ENCODE peak calls at places on chromosome 10, in nine cellular contexts. K is effector memory CD8-positive, alpha-beta T cell; L is AG08396; Q is fibroblast of the aortic adventitia; W is cardiac fibroblast; X is heart right ventricle; C is EL; P is cerebellar cortex; F is chondrocyte. U is an unnamed sample.

GRCh38 chr10:127756264-127756663 is 19.3 kb downstream of the FOXI2 start:
- DNase-seq in F (no peak), W (no peak), P (no peak), Q (no peak), X (no peak), C (no peak), K (no peak), L (no peak), U (no peak)

GRCh38 chr10:66747451-66747850 is 178.4 kb upstream of the LRRTM3 start:
- DNase-seq in X (no peak), W (peak; percentile 92), K (no peak), P (no peak), C (peak; percentile 92), Q (peak; percentile 82), L (peak; percentile 3), F (no peak), U (peak; percentile 60)

GRCh38 chr10:22003111-22003963 is at the start of gene DNAJC1:
- DNase-seq in X (peak; percentile 99), K (peak; percentile 99), L (peak; percentile 96), Q (peak; percentile 90), F (peak; percentile 99), P (peak; percentile 96), W (peak; percentile 94), C (peak; percentile 94), U (peak; percentile 91)

GRCh38 chr10:73763343-73763742 is 18.5 kb upstream of the CHCHD1 start:
- DNase-seq in C (no peak), W (no peak), L (no peak), P (no peak), K (peak; percentile 55), Q (no peak), F (no peak), X (no peak), U (no peak)

GRCh38 chr10:132654708-132655661 is 117.4 kb downstream of the INPP5A start:
- DNase-seq in K (peak; percentile 39), P (peak; percentile 72), W (peak; percentile 67), Q (peak; percentile 64), L (peak; percentile 93), F (no peak), X (peak; percentile 61), C (peak; percentile 56), U (peak; percentile 24)

GRCh38 chr10:13338337-13339128 is 9.6 kb downstream of the SEPHS1 start:
- DNase-seq in Q (peak; percentile 83), K (no peak), X (no peak), L (no peak), C (peak; percentile 25), F (no peak), P (peak; percentile 34), W (no peak), U (peak; percentile 36)

GRCh38 chr10:24305551-24306506 is 96.9 kb downstream of the KIAA1217 start:
- DNase-seq in K (no peak), P (no peak), F (no peak), Q (peak; percentile 51), W (peak; percentile 79), C (peak; percentile 10), L (no peak), X (no peak), U (no peak)

GRCh38 chr10:11587860-11588259 is 23.6 kb downstream of the USP6NL start:
- DNase-seq in L (no peak), C (no peak), K (no peak), Q (no peak), F (no peak), X (no peak), W (no peak), P (no peak), U (no peak)

GRCh38 chr10:69649771-69650550 is 19.9 kb downstream of the FAM241B start:
- DNase-seq in X (no peak), L (no peak), C (no peak), K (no peak), F (peak; percentile 48), W (no peak), Q (no peak), P (no peak), U (no peak)

GRCh38 chr10:9209105-9209798 is 1154.8 kb downstream of the GATA3 start:
- DNase-seq in P (peak; percentile 75), F (no peak), K (peak; percentile 59), Q (peak; percentile 72), L (peak; percentile 43), C (peak; percentile 54), W (peak; percentile 77), X (peak; percentile 44), U (peak; percentile 33)

GRCh38 chr10:86644412-86645110 is 9.8 kb upstream of the OPN4 start:
- DNase-seq in L (no peak), K (no peak), P (peak; percentile 12), Q (peak; percentile 23), F (no peak), C (peak; percentile 60), X (no peak), W (peak; percentile 29), U (no peak)

GRCh38 chr10:91185239-91185875 is 35.1 kb upstream of the PCGF5 start:
- DNase-seq in C (peak; percentile 92), K (no peak), X (no peak), W (peak; percentile 85), L (peak; percentile 68), Q (peak; percentile 51), F (no peak), P (no peak), U (no peak)

GRCh38 chr10:47371629-47372485 is 12.2 kb downstream of the ZNF488 start:
- DNase-seq in L (no peak), W (no peak), X (no peak), F (peak; percentile 30), P (no peak), C (no peak), K (no peak), Q (no peak), U (no peak)

GRCh38 chr10:79313320-79313719 is 33.9 kb upstream of the PPIF start:
- DNase-seq in F (peak; percentile 47), X (no peak), Q (no peak), W (no peak), P (no peak), K (no peak), C (no peak), L (no peak), U (no peak)

GRCh38 chr10:43024942-43025700 is 51.7 kb upstream of the RET start:
- DNase-seq in F (no peak), Q (no peak), L (no peak), X (no peak), K (no peak), W (no peak), P (no peak), C (no peak), U (no peak)

GRCh38 chr10:6657669-6658068 is 77.6 kb upstream of the PRKCQ start:
- DNase-seq in F (no peak), X (no peak), L (no peak), C (no peak), K (no peak), W (no peak), P (no peak), Q (no peak), U (no peak)

GRCh38 chr10:71771204-71771603 is 2.1 kb downstream of the VSIR start:
- DNase-seq in X (peak; percentile 40), F (peak; percentile 59), Q (no peak), C (no peak), L (no peak), W (no peak), K (no peak), P (no peak), U (no peak)

U was measured in stromal cell of bone marrow.